ENCODE peak calls at places on chromosomes 4 and X, in six cellular contexts. One of them, this sample, is unnamed.

GRCh38 chrX:20029728-20030127 is 38.9 kb upstream of the BCLAF3 start:
- DNase-seq in ovary: no peak
- DNase-seq in stomach: peak
- DNase-seq in AG10803: no peak
- DNase-seq in fibroblast of the aortic adventitia: no peak
- DNase-seq in tibial artery: no peak
- DNase-seq in this sample: no peak

GRCh38 chrX:117771384-117771783 is 345.2 kb downstream of the KLHL13 start:
- DNase-seq in ovary: no peak
- DNase-seq in stomach: no peak
- DNase-seq in AG10803: no peak
- DNase-seq in fibroblast of the aortic adventitia: no peak
- DNase-seq in tibial artery: no peak
- DNase-seq in this sample: no peak

GRCh38 chr4:149785686-149786431 is 29.8 kb downstream of the IQCM start:
- DNase-seq in ovary: no peak
- DNase-seq in stomach: no peak
- DNase-seq in AG10803: peak
- DNase-seq in fibroblast of the aortic adventitia: peak
- DNase-seq in tibial artery: no peak
- DNase-seq in this sample: no peak

GRCh38 chr4:13527983-13528822 is 16.1 kb downstream of the NKX3-2 start:
- DNase-seq in ovary: no peak
- DNase-seq in stomach: no peak
- DNase-seq in AG10803: no peak
- DNase-seq in fibroblast of the aortic adventitia: no peak
- DNase-seq in tibial artery: no peak
- DNase-seq in this sample: no peak

GRCh38 chrX:85084770-85085393 is 81.2 kb downstream of the APOOL start:
- DNase-seq in ovary: no peak
- DNase-seq in stomach: no peak
- DNase-seq in AG10803: peak
- DNase-seq in fibroblast of the aortic adventitia: peak
- DNase-seq in tibial artery: no peak
- DNase-seq in this sample: no peak

GRCh38 chrX:19670321-19670750 is 155.0 kb upstream of the MAP3K15 start:
- DNase-seq in ovary: no peak
- DNase-seq in stomach: no peak
- DNase-seq in AG10803: peak
- DNase-seq in fibroblast of the aortic adventitia: peak
- DNase-seq in tibial artery: no peak
- DNase-seq in this sample: no peak

GRCh38 chr4:153497091-153497531 is 31.0 kb downstream of the TMEM131L start:
- DNase-seq in ovary: no peak
- DNase-seq in stomach: no peak
- DNase-seq in AG10803: no peak
- DNase-seq in fibroblast of the aortic adventitia: peak
- DNase-seq in tibial artery: no peak
- DNase-seq in this sample: no peak

GRCh38 chrX:154738013-154738738 is 12.7 kb downstream of the GAB3 start:
- DNase-seq in ovary: peak
- DNase-seq in stomach: no peak
- DNase-seq in AG10803: peak
- DNase-seq in fibroblast of the aortic adventitia: peak
- DNase-seq in tibial artery: peak
- DNase-seq in this sample: no peak

GRCh38 chr4:158938462-158939044 is 164.3 kb upstream of the RAPGEF2 start:
- DNase-seq in ovary: no peak
- DNase-seq in stomach: no peak
- DNase-seq in AG10803: peak
- DNase-seq in fibroblast of the aortic adventitia: no peak
- DNase-seq in tibial artery: no peak
- DNase-seq in this sample: no peak

GRCh38 chr4:156654410-156654809 is 317.2 kb downstream of the PDGFC start:
- DNase-seq in ovary: no peak
- DNase-seq in stomach: no peak
- DNase-seq in AG10803: no peak
- DNase-seq in fibroblast of the aortic adventitia: no peak
- DNase-seq in tibial artery: no peak
- DNase-seq in this sample: no peak

GRCh38 chr4:139735381-139736256 is 70.0 kb downstream of the MGST2 start:
- DNase-seq in ovary: peak
- DNase-seq in stomach: no peak
- DNase-seq in AG10803: peak
- DNase-seq in fibroblast of the aortic adventitia: peak
- DNase-seq in tibial artery: peak
- DNase-seq in this sample: no peak

GRCh38 chr4:152166567-152166966 is 369.3 kb downstream of the FBXW7 start:
- DNase-seq in ovary: no peak
- DNase-seq in stomach: no peak
- DNase-seq in AG10803: no peak
- DNase-seq in fibroblast of the aortic adventitia: peak
- DNase-seq in tibial artery: no peak
- DNase-seq in this sample: no peak

GRCh38 chrX:55767100-55767499 is 49.6 kb downstream of the RRAGB start:
- DNase-seq in ovary: no peak
- DNase-seq in stomach: no peak
- DNase-seq in AG10803: peak
- DNase-seq in fibroblast of the aortic adventitia: peak
- DNase-seq in tibial artery: no peak
- DNase-seq in this sample: no peak

GRCh38 chrX:115606861-115607260 is 45.9 kb downstream of the PLS3 start:
- DNase-seq in ovary: no peak
- DNase-seq in stomach: no peak
- DNase-seq in AG10803: no peak
- DNase-seq in fibroblast of the aortic adventitia: no peak
- DNase-seq in tibial artery: no peak
- DNase-seq in this sample: no peak

GRCh38 chr4:185920171-185920570 is 108.2 kb upstream of the SORBS2 start:
- DNase-seq in ovary: no peak
- DNase-seq in stomach: no peak
- DNase-seq in AG10803: no peak
- DNase-seq in fibroblast of the aortic adventitia: no peak
- DNase-seq in tibial artery: no peak
- DNase-seq in this sample: no peak

GRCh38 chr4:156677136-156677535 is 294.5 kb downstream of the PDGFC start:
- DNase-seq in ovary: no peak
- DNase-seq in stomach: no peak
- DNase-seq in AG10803: peak
- DNase-seq in fibroblast of the aortic adventitia: peak
- DNase-seq in tibial artery: no peak
- DNase-seq in this sample: no peak

GRCh38 chr4:150540959-150541360 is 41.0 kb upstream of the MAB21L2 start:
- DNase-seq in ovary: no peak
- DNase-seq in stomach: no peak
- DNase-seq in AG10803: no peak
- DNase-seq in fibroblast of the aortic adventitia: peak
- DNase-seq in tibial artery: no peak
- DNase-seq in this sample: no peak

GRCh38 chr4:3168029-3168428 is 80.9 kb upstream of the MSANTD1 start:
- DNase-seq in ovary: no peak
- DNase-seq in stomach: no peak
- DNase-seq in AG10803: peak
- DNase-seq in fibroblast of the aortic adventitia: peak
- DNase-seq in tibial artery: no peak
- DNase-seq in this sample: no peak

GRCh38 chr4:87007345-87008181 is 72.8 kb downstream of the AFF1 start:
- DNase-seq in ovary: peak
- DNase-seq in stomach: peak
- DNase-seq in AG10803: no peak
- DNase-seq in fibroblast of the aortic adventitia: peak
- DNase-seq in tibial artery: peak
- DNase-seq in this sample: no peak

GRCh38 chrX:65745427-65745826 is 78.0 kb downstream of the MSN start:
- DNase-seq in ovary: no peak
- DNase-seq in stomach: no peak
- DNase-seq in AG10803: no peak
- DNase-seq in fibroblast of the aortic adventitia: no peak
- DNase-seq in tibial artery: no peak
- DNase-seq in this sample: no peak

GRCh38 chrX:100353326-100353725 is 56.7 kb downstream of the PCDH19 start:
- DNase-seq in ovary: no peak
- DNase-seq in stomach: no peak
- DNase-seq in AG10803: no peak
- DNase-seq in fibroblast of the aortic adventitia: no peak
- DNase-seq in tibial artery: no peak
- DNase-seq in this sample: no peak

GRCh38 chrX:129693343-129693742 is 38.6 kb upstream of the APLN start:
- DNase-seq in ovary: no peak
- DNase-seq in stomach: no peak
- DNase-seq in AG10803: no peak
- DNase-seq in fibroblast of the aortic adventitia: no peak
- DNase-seq in tibial artery: no peak
- DNase-seq in this sample: no peak

GRCh38 chr4:108762559-108763225 is at the start of gene ETNPPL:
- DNase-seq in ovary: peak
- DNase-seq in stomach: peak
- DNase-seq in AG10803: no peak
- DNase-seq in fibroblast of the aortic adventitia: no peak
- DNase-seq in tibial artery: no peak
- DNase-seq in this sample: no peak

GRCh38 chr4:11698846-11699590 is 270.3 kb upstream of the HS3ST1 start:
- DNase-seq in ovary: no peak
- DNase-seq in stomach: no peak
- DNase-seq in AG10803: no peak
- DNase-seq in fibroblast of the aortic adventitia: peak
- DNase-seq in tibial artery: no peak
- DNase-seq in this sample: no peak

GRCh38 chr4:65580551-65580950 is 89.7 kb downstream of the EPHA5 start:
- DNase-seq in ovary: no peak
- DNase-seq in stomach: no peak
- DNase-seq in AG10803: no peak
- DNase-seq in fibroblast of the aortic adventitia: peak
- DNase-seq in tibial artery: no peak
- DNase-seq in this sample: no peak

GRCh38 chrX:100980608-100981497 is 11.3 kb downstream of the ARL13A start:
- DNase-seq in ovary: no peak
- DNase-seq in stomach: peak
- DNase-seq in AG10803: peak
- DNase-seq in fibroblast of the aortic adventitia: peak
- DNase-seq in tibial artery: peak
- DNase-seq in this sample: no peak

GRCh38 chr4:160026720-160027119 is 923.8 kb downstream of the RAPGEF2 start:
- DNase-seq in ovary: no peak
- DNase-seq in stomach: no peak
- DNase-seq in AG10803: no peak
- DNase-seq in fibroblast of the aortic adventitia: no peak
- DNase-seq in tibial artery: no peak
- DNase-seq in this sample: no peak

GRCh38 chr4:2290488-2290887 is 28.6 kb upstream of the MXD4 start:
- DNase-seq in ovary: peak
- DNase-seq in stomach: no peak
- DNase-seq in AG10803: no peak
- DNase-seq in fibroblast of the aortic adventitia: no peak
- DNase-seq in tibial artery: no peak
- DNase-seq in this sample: no peak

GRCh38 chr4:129429566-129430339 is 333.8 kb downstream of the C4orf33 start:
- DNase-seq in ovary: no peak
- DNase-seq in stomach: no peak
- DNase-seq in AG10803: no peak
- DNase-seq in fibroblast of the aortic adventitia: no peak
- DNase-seq in tibial artery: no peak
- DNase-seq in this sample: no peak

GRCh38 chrX:1392376-1393130 is 640 bp upstream of the SLC25A6 start:
- DNase-seq in ovary: no peak
- DNase-seq in stomach: peak
- DNase-seq in AG10803: peak
- DNase-seq in fibroblast of the aortic adventitia: peak
- DNase-seq in tibial artery: peak
- DNase-seq in this sample: peak

GRCh38 chrX:151184705-151185104 is 8.3 kb downstream of the GPR50 start:
- DNase-seq in ovary: no peak
- DNase-seq in stomach: no peak
- DNase-seq in AG10803: no peak
- DNase-seq in fibroblast of the aortic adventitia: no peak
- DNase-seq in tibial artery: no peak
- DNase-seq in this sample: no peak
- H3K4me3 ChIP-seq in ovary: no peak
- H3K4me3 ChIP-seq in stomach: no peak
- H3K4me3 ChIP-seq in AG10803: no peak
- H3K4me3 ChIP-seq in fibroblast of the aortic adventitia: no peak
- H3K4me3 ChIP-seq in tibial artery: no peak
- H3K4me3 ChIP-seq in this sample: no peak

GRCh38 chr4:8268901-8269534 is 536 bp upstream of the HTRA3 start:
- DNase-seq in ovary: no peak
- DNase-seq in stomach: no peak
- DNase-seq in AG10803: no peak
- DNase-seq in fibroblast of the aortic adventitia: no peak
- DNase-seq in tibial artery: no peak
- DNase-seq in this sample: no peak
- H3K4me3 ChIP-seq in ovary: peak
- H3K4me3 ChIP-seq in stomach: peak
- H3K4me3 ChIP-seq in AG10803: no peak
- H3K4me3 ChIP-seq in fibroblast of the aortic adventitia: peak
- H3K4me3 ChIP-seq in tibial artery: no peak
- H3K4me3 ChIP-seq in this sample: no peak

GRCh38 chr4:40193578-40193977 is 3.3 kb upstream of the RHOH start:
- DNase-seq in ovary: no peak
- DNase-seq in stomach: no peak
- DNase-seq in AG10803: no peak
- DNase-seq in fibroblast of the aortic adventitia: no peak
- DNase-seq in tibial artery: no peak
- DNase-seq in this sample: no peak
- H3K4me3 ChIP-seq in ovary: no peak
- H3K4me3 ChIP-seq in stomach: no peak
- H3K4me3 ChIP-seq in AG10803: no peak
- H3K4me3 ChIP-seq in fibroblast of the aortic adventitia: no peak
- H3K4me3 ChIP-seq in tibial artery: no peak
- H3K4me3 ChIP-seq in this sample: no peak

DNA sequence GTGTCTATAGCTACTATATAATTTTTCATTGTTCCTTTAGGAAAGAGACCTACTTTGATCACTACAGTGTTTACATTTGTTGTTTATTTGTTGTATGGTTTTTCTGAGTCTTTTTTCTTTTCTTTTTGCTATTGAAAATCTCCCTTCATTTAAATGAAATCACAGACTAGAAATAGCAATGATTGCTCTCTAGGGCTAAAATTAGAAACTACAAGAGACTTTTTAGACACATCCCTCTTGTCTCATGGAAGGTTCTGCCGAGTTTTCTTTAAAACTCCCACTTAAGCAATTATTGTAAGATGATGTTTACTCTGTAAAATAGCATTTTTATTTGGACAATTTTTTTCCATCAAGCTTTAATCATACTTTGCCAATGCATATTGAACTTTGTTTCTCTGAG is 136.6 kb downstream of the PALLD start:
- DNase-seq in ovary: no peak
- DNase-seq in stomach: no peak
- DNase-seq in AG10803: no peak
- DNase-seq in fibroblast of the aortic adventitia: no peak
- DNase-seq in tibial artery: no peak
- DNase-seq in this sample: no peak
- H3K4me3 ChIP-seq in ovary: peak
- H3K4me3 ChIP-seq in stomach: no peak
- H3K4me3 ChIP-seq in AG10803: peak
- H3K4me3 ChIP-seq in fibroblast of the aortic adventitia: peak
- H3K4me3 ChIP-seq in tibial artery: peak
- H3K4me3 ChIP-seq in this sample: no peak

This sample was measured in dorsolateral prefrontal cortex.